ENCODE peak calls at places on chromosomes 2 and 18, in seven cellular contexts. E, U, N, V, X, Z and M are unnamed samples.

GRCh38 chr2:40332096-40332826 is 119.6 kb downstream of the SLC8A1 start:
- DNase-seq in E (peak; percentile 5), U (no peak), N (no peak), V (no peak), X (no peak), Z (peak; percentile 67), M (no peak)

GRCh38 chr2:138777996-138778395 is 2.2 kb downstream of the NXPH2 start:
- DNase-seq in E (no peak), U (no peak), N (no peak), V (no peak), X (no peak), Z (peak; percentile 35), M (peak; percentile 10)

GRCh38 chr18:67425724-67426123 is 90.8 kb downstream of the DSEL start:
- DNase-seq in E (peak; percentile 2), U (no peak), N (no peak), V (no peak), X (no peak), Z (peak; percentile 86), M (no peak)

GRCh38 chr2:105604938-105605337 is 139.8 kb upstream of the NCK2 start:
- DNase-seq in E (no peak), U (no peak), N (no peak), V (no peak), X (no peak), Z (peak; percentile 67), M (no peak)

GRCh38 chr18:58158008-58158407 is 114.0 kb downstream of the NEDD4L start:
- DNase-seq in E (no peak), U (no peak), N (no peak), V (no peak), X (no peak), Z (no peak), M (no peak)

GRCh38 chr2:235347691-235348090 is 146.2 kb upstream of the AGAP1 start:
- DNase-seq in E (peak; percentile 59), U (no peak), N (no peak), V (no peak), X (no peak), Z (peak; percentile 53), M (no peak)

GRCh38 chr18:46324556-46324955 is 220.4 kb downstream of the HAUS1 start:
- DNase-seq in E (peak; percentile 43), U (peak; percentile 21), N (no peak), V (no peak), X (no peak), Z (peak; percentile 71), M (no peak)

GRCh38 chr2:20282916-20283592 is 58.1 kb upstream of the SDC1 start:
- DNase-seq in E (no peak), U (no peak), N (no peak), V (no peak), X (peak; percentile 47), Z (peak; percentile 79), M (no peak)

GRCh38 chr2:136927156-136927555 is 161.8 kb downstream of the THSD7B start:
- DNase-seq in E (no peak), U (no peak), N (no peak), V (no peak), X (no peak), Z (no peak), M (no peak)

GRCh38 chr18:73120626-73121025 is 252.8 kb upstream of the NETO1 start:
- DNase-seq in E (no peak), U (no peak), N (no peak), V (no peak), X (no peak), Z (no peak), M (no peak)

GRCh38 chr2:120783371-120783791 is 47.7 kb downstream of the GLI2 start:
- DNase-seq in E (no peak), U (no peak), N (no peak), V (no peak), X (no peak), Z (peak; percentile 56), M (no peak)

GRCh38 chr18:7632152-7633098 is 65.3 kb downstream of the PTPRM start:
- DNase-seq in E (no peak), U (no peak), N (no peak), V (no peak), X (no peak), Z (no peak), M (no peak)

GRCh38 chr2:191678437-191679110 is 638 bp downstream of the NABP1 start:
- DNase-seq in E (peak; percentile 57), U (peak; percentile 80), N (peak; percentile 23), V (peak; percentile 49), X (peak; percentile 68), Z (no peak), M (peak; percentile 43)

GRCh38 chr2:188695953-188696352 is 278.2 kb upstream of the COL3A1 start:
- DNase-seq in E (no peak), U (no peak), N (no peak), V (no peak), X (no peak), Z (peak; percentile 80), M (no peak)

GRCh38 chr2:230774348-230774951 is 61.8 kb downstream of the CAB39 start:
- DNase-seq in E (no peak), U (no peak), N (no peak), V (no peak), X (no peak), Z (peak; percentile 88), M (no peak)

GRCh38 chr2:6236317-6236716 is 544.1 kb downstream of the SOX11 start:
- DNase-seq in E (no peak), U (no peak), N (no peak), V (no peak), X (no peak), Z (no peak), M (no peak)

GRCh38 chr2:109346601-109347228 is 217.7 kb downstream of the SH3RF3 start:
- DNase-seq in E (no peak), U (no peak), N (no peak), V (no peak), X (no peak), Z (no peak), M (no peak)

GRCh38 chr2:100625731-100626130 is 62.9 kb downstream of the PDCL3 start:
- DNase-seq in E (no peak), U (no peak), N (no peak), V (no peak), X (no peak), Z (no peak), M (no peak)

GRCh38 chr2:186460465-186460864 is 25.6 kb upstream of the ZC3H15 start:
- DNase-seq in E (no peak), U (peak; percentile 44), N (no peak), V (no peak), X (no peak), Z (peak; percentile 50), M (no peak)
- TF ChIP-seq CTCF in E (peak; percentile 39), U (peak; percentile 37), N (peak; percentile 66), V (no peak), X (peak; percentile 38), Z (peak; percentile 45), M (peak; percentile 60)

DNA sequence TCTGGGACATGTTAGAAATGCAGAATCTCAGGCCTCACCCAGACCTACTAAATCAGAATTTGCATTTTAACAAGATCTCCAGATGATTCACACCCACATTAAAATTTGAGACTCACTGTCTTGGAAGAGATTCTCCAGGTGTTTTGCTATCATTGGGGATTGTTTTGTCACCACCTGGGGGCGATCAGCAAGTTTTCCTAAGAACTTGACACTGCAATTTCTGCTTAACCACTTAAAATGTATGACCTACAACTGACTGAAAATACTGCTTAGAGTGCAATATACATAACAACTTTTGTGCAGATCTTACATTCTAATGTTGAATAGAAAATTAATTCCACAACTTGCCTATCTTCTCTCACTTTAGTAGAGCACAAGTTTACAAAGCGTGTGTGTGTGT is 18.9 kb upstream of the ITGA4 start:
- DNase-seq in E (no peak), U (peak; percentile 43), N (no peak), V (no peak), X (no peak), Z (no peak), M (no peak)
- TF ChIP-seq CTCF in E (peak; percentile 7), U (no peak), N (no peak), V (peak; percentile 13), X (no peak), Z (peak; percentile 7), M (no peak)

GRCh38 chr2:45780541-45781463 is 129.3 kb downstream of the PRKCE start:
- DNase-seq in E (no peak), U (peak; percentile 34), N (no peak), V (peak; percentile 19), X (no peak), Z (no peak), M (no peak)
- TF ChIP-seq CTCF in E (no peak), U (no peak), N (no peak), V (no peak), X (no peak), Z (no peak), M (no peak)

GRCh38 chr2:152755029-152755428 is 36.6 kb downstream of the ARL6IP6 start:
- DNase-seq in E (no peak), U (peak; percentile 15), N (no peak), V (no peak), X (no peak), Z (peak; percentile 51), M (peak; percentile 56)

GRCh38 chr2:152763651-152764050 is 45.2 kb downstream of the ARL6IP6 start:
- DNase-seq in E (no peak), U (no peak), N (no peak), V (no peak), X (no peak), Z (no peak), M (no peak)

GRCh38 chr2:152761171-152761570 is 42.8 kb downstream of the ARL6IP6 start:
- DNase-seq in E (no peak), U (no peak), N (no peak), V (no peak), X (no peak), Z (peak; percentile 32), M (no peak)

GRCh38 chr2:152762202-152762601 is 43.8 kb downstream of the ARL6IP6 start:
- DNase-seq in E (no peak), U (no peak), N (no peak), V (no peak), X (no peak), Z (peak; percentile 97), M (no peak)

GRCh38 chr2:152759290-152760072 is 41.1 kb downstream of the ARL6IP6 start:
- DNase-seq in E (no peak), U (no peak), N (no peak), V (no peak), X (no peak), Z (no peak), M (no peak)
- TF ChIP-seq CTCF in E (no peak), U (no peak), N (no peak), V (no peak), X (no peak), Z (no peak), M (no peak)

GRCh38 chr18:13726228-13726971 is at the start of the genes FAM210A and RNMT:
- DNase-seq in E (peak; percentile 56), U (peak; percentile 98), N (peak; percentile 87), V (peak; percentile 93), X (peak; percentile 96), Z (peak; percentile 98), M (peak; percentile 93)
- TF ChIP-seq CTCF in E (no peak), U (peak; percentile 8), N (no peak), V (peak; percentile 11), X (no peak), Z (no peak), M (no peak)

DNA sequence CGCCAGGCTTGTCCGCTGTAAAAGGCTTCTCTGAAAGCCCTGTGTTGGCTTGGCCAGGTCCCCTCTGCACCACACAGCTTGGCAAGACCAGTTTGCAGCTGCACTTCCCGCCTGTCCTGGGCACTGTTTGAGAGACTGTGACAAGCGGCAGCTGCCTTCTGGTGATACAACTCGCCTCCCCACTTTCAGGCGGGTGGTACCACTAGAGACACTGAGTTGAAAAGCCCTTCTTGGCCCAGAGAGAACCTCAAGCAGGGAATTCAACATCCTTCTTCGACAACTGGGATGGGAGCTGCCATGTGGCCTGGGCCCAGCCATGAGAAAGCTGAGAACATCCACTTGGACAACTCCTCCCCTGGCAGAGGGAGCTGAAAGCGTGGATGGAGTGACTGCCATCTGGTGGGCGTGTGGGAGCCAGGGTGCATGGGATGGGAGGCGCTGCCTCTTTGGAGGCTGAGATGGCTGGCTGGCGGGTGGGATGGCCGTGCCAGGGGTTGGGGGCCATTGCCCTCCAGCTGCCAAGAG is 125.5 kb upstream of the REV1 start:
- DNase-seq in E (no peak), U (no peak), N (no peak), V (no peak), X (peak; percentile 24), Z (no peak), M (no peak)
- TF ChIP-seq CTCF in E (no peak), U (no peak), N (no peak), V (no peak), X (peak; percentile 47), Z (no peak), M (no peak)